ENCODE peak calls at places on chromosome 12, in nine cellular contexts. One of them, this sample, is unnamed.
A peak's percentile ranks its signal among the peaks of the same experiment; 100 is the strongest.

GRCh38 chr12:97026901-97027300 is 119.8 kb downstream of the NEDD1 start:
- DNase-seq in iris pigment epithelial cell: no peak
- DNase-seq in NK-92 treated with Interleukin-12 subunit alpha and Interleukin-12 subunit beta, amount 100 ng/mL, for 24 hours: no peak
- DNase-seq in testis: no peak
- DNase-seq in stimulated activated CD8-positive, alpha-beta memory T cell treated with anti-CD3 and anti-CD28 coated beads, Interleukin-4, amount 100 ng/mL, for 4 hours: no peak
- DNase-seq in stimulated activated CD4-positive, alpha-beta T cell treated with anti-CD3 and anti-CD28 coated beads, Interleukin-15, amount 100 ng/mL, for 1 hour: no peak
- DNase-seq in bronchial epithelial cell: no peak
- DNase-seq in GM04504: no peak
- DNase-seq in skeletal muscle cell: no peak
- DNase-seq in this sample: no peak

GRCh38 chr12:118645219-118645618 is 268.9 kb downstream of the SUDS3 start:
- DNase-seq in NK-92 treated with Interleukin-12 subunit alpha and Interleukin-12 subunit beta, amount 100 ng/mL, for 24 hours: no peak
- DNase-seq in stimulated activated CD4-positive, alpha-beta T cell treated with anti-CD3 and anti-CD28 coated beads, Interleukin-15, amount 100 ng/mL, for 1 hour: no peak
- DNase-seq in bronchial epithelial cell: no peak
- DNase-seq in iris pigment epithelial cell: no peak
- DNase-seq in stimulated activated CD8-positive, alpha-beta memory T cell treated with anti-CD3 and anti-CD28 coated beads, Interleukin-4, amount 100 ng/mL, for 4 hours: no peak
- DNase-seq in GM04504: no peak
- DNase-seq in skeletal muscle cell: no peak
- DNase-seq in testis: peak; percentile 43
- DNase-seq in this sample: no peak

GRCh38 chr12:95836185-95836609 is 22.6 kb upstream of the SNRPF start:
- DNase-seq in testis: no peak
- DNase-seq in stimulated activated CD4-positive, alpha-beta T cell treated with anti-CD3 and anti-CD28 coated beads, Interleukin-15, amount 100 ng/mL, for 1 hour: no peak
- DNase-seq in stimulated activated CD8-positive, alpha-beta memory T cell treated with anti-CD3 and anti-CD28 coated beads, Interleukin-4, amount 100 ng/mL, for 4 hours: no peak
- DNase-seq in bronchial epithelial cell: peak; percentile 94
- DNase-seq in skeletal muscle cell: no peak
- DNase-seq in GM04504: no peak
- DNase-seq in iris pigment epithelial cell: peak; percentile 38
- DNase-seq in NK-92 treated with Interleukin-12 subunit alpha and Interleukin-12 subunit beta, amount 100 ng/mL, for 24 hours: no peak
- DNase-seq in this sample: no peak

GRCh38 chr12:55875704-55876103 is 33.0 kb upstream of the MMP19 start:
- DNase-seq in testis: peak; percentile 72
- DNase-seq in skeletal muscle cell: no peak
- DNase-seq in iris pigment epithelial cell: no peak
- DNase-seq in stimulated activated CD4-positive, alpha-beta T cell treated with anti-CD3 and anti-CD28 coated beads, Interleukin-15, amount 100 ng/mL, for 1 hour: no peak
- DNase-seq in NK-92 treated with Interleukin-12 subunit alpha and Interleukin-12 subunit beta, amount 100 ng/mL, for 24 hours: no peak
- DNase-seq in stimulated activated CD8-positive, alpha-beta memory T cell treated with anti-CD3 and anti-CD28 coated beads, Interleukin-4, amount 100 ng/mL, for 4 hours: no peak
- DNase-seq in bronchial epithelial cell: no peak
- DNase-seq in GM04504: no peak
- DNase-seq in this sample: no peak

GRCh38 chr12:80282226-80282625 is 161.8 kb upstream of the PTPRQ start:
- DNase-seq in testis: no peak
- DNase-seq in iris pigment epithelial cell: no peak
- DNase-seq in GM04504: no peak
- DNase-seq in stimulated activated CD4-positive, alpha-beta T cell treated with anti-CD3 and anti-CD28 coated beads, Interleukin-15, amount 100 ng/mL, for 1 hour: no peak
- DNase-seq in bronchial epithelial cell: peak; percentile 88
- DNase-seq in stimulated activated CD8-positive, alpha-beta memory T cell treated with anti-CD3 and anti-CD28 coated beads, Interleukin-4, amount 100 ng/mL, for 4 hours: no peak
- DNase-seq in skeletal muscle cell: no peak
- DNase-seq in NK-92 treated with Interleukin-12 subunit alpha and Interleukin-12 subunit beta, amount 100 ng/mL, for 24 hours: no peak
- DNase-seq in this sample: no peak

GRCh38 chr12:63905523-63905922 is 61.0 kb downstream of the SRGAP1 start:
- DNase-seq in iris pigment epithelial cell: peak; percentile 45
- DNase-seq in bronchial epithelial cell: peak; percentile 71
- DNase-seq in stimulated activated CD8-positive, alpha-beta memory T cell treated with anti-CD3 and anti-CD28 coated beads, Interleukin-4, amount 100 ng/mL, for 4 hours: no peak
- DNase-seq in stimulated activated CD4-positive, alpha-beta T cell treated with anti-CD3 and anti-CD28 coated beads, Interleukin-15, amount 100 ng/mL, for 1 hour: no peak
- DNase-seq in skeletal muscle cell: no peak
- DNase-seq in testis: no peak
- DNase-seq in NK-92 treated with Interleukin-12 subunit alpha and Interleukin-12 subunit beta, amount 100 ng/mL, for 24 hours: no peak
- DNase-seq in GM04504: no peak
- DNase-seq in this sample: no peak

GRCh38 chr12:115172521-115172920 is 488.5 kb upstream of the TBX3 start:
- DNase-seq in testis: no peak
- DNase-seq in bronchial epithelial cell: no peak
- DNase-seq in stimulated activated CD4-positive, alpha-beta T cell treated with anti-CD3 and anti-CD28 coated beads, Interleukin-15, amount 100 ng/mL, for 1 hour: no peak
- DNase-seq in NK-92 treated with Interleukin-12 subunit alpha and Interleukin-12 subunit beta, amount 100 ng/mL, for 24 hours: no peak
- DNase-seq in stimulated activated CD8-positive, alpha-beta memory T cell treated with anti-CD3 and anti-CD28 coated beads, Interleukin-4, amount 100 ng/mL, for 4 hours: no peak
- DNase-seq in GM04504: peak; percentile 60
- DNase-seq in skeletal muscle cell: no peak
- DNase-seq in iris pigment epithelial cell: peak; percentile 2
- DNase-seq in this sample: no peak

GRCh38 chr12:65603428-65604351 is 220.6 kb upstream of the HMGA2 start:
- DNase-seq in testis: peak; percentile 21
- DNase-seq in NK-92 treated with Interleukin-12 subunit alpha and Interleukin-12 subunit beta, amount 100 ng/mL, for 24 hours: no peak
- DNase-seq in bronchial epithelial cell: peak; percentile 78
- DNase-seq in iris pigment epithelial cell: peak; percentile 96
- DNase-seq in GM04504: peak; percentile 79
- DNase-seq in stimulated activated CD8-positive, alpha-beta memory T cell treated with anti-CD3 and anti-CD28 coated beads, Interleukin-4, amount 100 ng/mL, for 4 hours: no peak
- DNase-seq in skeletal muscle cell: peak; percentile 73
- DNase-seq in stimulated activated CD4-positive, alpha-beta T cell treated with anti-CD3 and anti-CD28 coated beads, Interleukin-15, amount 100 ng/mL, for 1 hour: no peak
- DNase-seq in this sample: no peak

GRCh38 chr12:69783365-69783764 is 41.7 kb upstream of the MYRFL start:
- DNase-seq in stimulated activated CD4-positive, alpha-beta T cell treated with anti-CD3 and anti-CD28 coated beads, Interleukin-15, amount 100 ng/mL, for 1 hour: no peak
- DNase-seq in iris pigment epithelial cell: no peak
- DNase-seq in skeletal muscle cell: no peak
- DNase-seq in testis: no peak
- DNase-seq in GM04504: no peak
- DNase-seq in stimulated activated CD8-positive, alpha-beta memory T cell treated with anti-CD3 and anti-CD28 coated beads, Interleukin-4, amount 100 ng/mL, for 4 hours: no peak
- DNase-seq in NK-92 treated with Interleukin-12 subunit alpha and Interleukin-12 subunit beta, amount 100 ng/mL, for 24 hours: no peak
- DNase-seq in bronchial epithelial cell: peak; percentile 43
- DNase-seq in this sample: no peak

GRCh38 chr12:53050426-53051057 is 677 bp downstream of the TNS2 start:
- DNase-seq in NK-92 treated with Interleukin-12 subunit alpha and Interleukin-12 subunit beta, amount 100 ng/mL, for 24 hours: no peak
- DNase-seq in iris pigment epithelial cell: no peak
- DNase-seq in stimulated activated CD4-positive, alpha-beta T cell treated with anti-CD3 and anti-CD28 coated beads, Interleukin-15, amount 100 ng/mL, for 1 hour: no peak
- DNase-seq in testis: no peak
- DNase-seq in bronchial epithelial cell: no peak
- DNase-seq in stimulated activated CD8-positive, alpha-beta memory T cell treated with anti-CD3 and anti-CD28 coated beads, Interleukin-4, amount 100 ng/mL, for 4 hours: no peak
- DNase-seq in GM04504: no peak
- DNase-seq in skeletal muscle cell: no peak
- DNase-seq in this sample: no peak

GRCh38 chr12:93662961-93663728 is 14.0 kb upstream of the CRADD start:
- DNase-seq in testis: peak; percentile 37
- DNase-seq in NK-92 treated with Interleukin-12 subunit alpha and Interleukin-12 subunit beta, amount 100 ng/mL, for 24 hours: no peak
- DNase-seq in GM04504: no peak
- DNase-seq in skeletal muscle cell: no peak
- DNase-seq in iris pigment epithelial cell: peak; percentile 59
- DNase-seq in bronchial epithelial cell: peak; percentile 36
- DNase-seq in stimulated activated CD4-positive, alpha-beta T cell treated with anti-CD3 and anti-CD28 coated beads, Interleukin-15, amount 100 ng/mL, for 1 hour: no peak
- DNase-seq in stimulated activated CD8-positive, alpha-beta memory T cell treated with anti-CD3 and anti-CD28 coated beads, Interleukin-4, amount 100 ng/mL, for 4 hours: no peak
- DNase-seq in this sample: no peak

GRCh38 chr12:27595231-27595642 is 71.2 kb downstream of the PPFIBP1 start:
- DNase-seq in stimulated activated CD8-positive, alpha-beta memory T cell treated with anti-CD3 and anti-CD28 coated beads, Interleukin-4, amount 100 ng/mL, for 4 hours: no peak
- DNase-seq in iris pigment epithelial cell: peak; percentile 86
- DNase-seq in stimulated activated CD4-positive, alpha-beta T cell treated with anti-CD3 and anti-CD28 coated beads, Interleukin-15, amount 100 ng/mL, for 1 hour: no peak
- DNase-seq in bronchial epithelial cell: no peak
- DNase-seq in skeletal muscle cell: peak; percentile 71
- DNase-seq in GM04504: peak; percentile 93
- DNase-seq in testis: peak; percentile 72
- DNase-seq in NK-92 treated with Interleukin-12 subunit alpha and Interleukin-12 subunit beta, amount 100 ng/mL, for 24 hours: no peak
- DNase-seq in this sample: no peak

GRCh38 chr12:25200703-25201102 is 5.7 kb downstream of the ETFRF1 start:
- DNase-seq in GM04504: peak; percentile 33
- DNase-seq in bronchial epithelial cell: peak; percentile 47
- DNase-seq in iris pigment epithelial cell: peak; percentile 33
- DNase-seq in NK-92 treated with Interleukin-12 subunit alpha and Interleukin-12 subunit beta, amount 100 ng/mL, for 24 hours: no peak
- DNase-seq in stimulated activated CD8-positive, alpha-beta memory T cell treated with anti-CD3 and anti-CD28 coated beads, Interleukin-4, amount 100 ng/mL, for 4 hours: no peak
- DNase-seq in stimulated activated CD4-positive, alpha-beta T cell treated with anti-CD3 and anti-CD28 coated beads, Interleukin-15, amount 100 ng/mL, for 1 hour: no peak
- DNase-seq in testis: no peak
- DNase-seq in skeletal muscle cell: peak; percentile 7
- DNase-seq in this sample: no peak

GRCh38 chr12:96153131-96153724 is 40.9 kb upstream of the ELK3 start:
- DNase-seq in stimulated activated CD8-positive, alpha-beta memory T cell treated with anti-CD3 and anti-CD28 coated beads, Interleukin-4, amount 100 ng/mL, for 4 hours: no peak
- DNase-seq in NK-92 treated with Interleukin-12 subunit alpha and Interleukin-12 subunit beta, amount 100 ng/mL, for 24 hours: no peak
- DNase-seq in testis: peak; percentile 30
- DNase-seq in skeletal muscle cell: no peak
- DNase-seq in bronchial epithelial cell: no peak
- DNase-seq in stimulated activated CD4-positive, alpha-beta T cell treated with anti-CD3 and anti-CD28 coated beads, Interleukin-15, amount 100 ng/mL, for 1 hour: no peak
- DNase-seq in iris pigment epithelial cell: no peak
- DNase-seq in GM04504: no peak
- DNase-seq in this sample: no peak

GRCh38 chr12:117686911-117687377 is 281.8 kb downstream of the KSR2 start:
- DNase-seq in GM04504: peak; percentile 79
- DNase-seq in bronchial epithelial cell: peak; percentile 3
- DNase-seq in skeletal muscle cell: peak; percentile 60
- DNase-seq in iris pigment epithelial cell: peak; percentile 39
- DNase-seq in stimulated activated CD8-positive, alpha-beta memory T cell treated with anti-CD3 and anti-CD28 coated beads, Interleukin-4, amount 100 ng/mL, for 4 hours: no peak
- DNase-seq in testis: no peak
- DNase-seq in stimulated activated CD4-positive, alpha-beta T cell treated with anti-CD3 and anti-CD28 coated beads, Interleukin-15, amount 100 ng/mL, for 1 hour: no peak
- DNase-seq in NK-92 treated with Interleukin-12 subunit alpha and Interleukin-12 subunit beta, amount 100 ng/mL, for 24 hours: no peak
- DNase-seq in this sample: no peak

GRCh38 chr12:42299392-42300308 is 26.2 kb downstream of the ZCRB1 start:
- DNase-seq in iris pigment epithelial cell: peak; percentile 80
- DNase-seq in skeletal muscle cell: peak; percentile 60
- DNase-seq in GM04504: no peak
- DNase-seq in stimulated activated CD8-positive, alpha-beta memory T cell treated with anti-CD3 and anti-CD28 coated beads, Interleukin-4, amount 100 ng/mL, for 4 hours: peak; percentile 34
- DNase-seq in bronchial epithelial cell: peak; percentile 75
- DNase-seq in stimulated activated CD4-positive, alpha-beta T cell treated with anti-CD3 and anti-CD28 coated beads, Interleukin-15, amount 100 ng/mL, for 1 hour: peak; percentile 38
- DNase-seq in NK-92 treated with Interleukin-12 subunit alpha and Interleukin-12 subunit beta, amount 100 ng/mL, for 24 hours: peak; percentile 12
- DNase-seq in testis: no peak
- DNase-seq in this sample: no peak

This sample was measured in memory B cell.